ENCODE peak calls at places on chromosomes 13 and 19, in four cellular contexts. D is osteocyte, U is T-helper 2 cell, N is EL. P is an unnamed sample.

GRCh38 chr19:16373539-16373938 is 48.9 kb downstream of the KLF2 start:
- DNase-seq in D (no peak), U (no peak), N (peak; percentile 80), P (no peak)

GRCh38 chr19:15251749-15252397 is 19.6 kb upstream of the EPHX3 start:
- DNase-seq in D (peak; percentile 94), U (no peak), N (peak; percentile 95), P (no peak)

GRCh38 chr19:44883962-44884361 is 7.1 kb upstream of the TOMM40 start:
- DNase-seq in D (no peak), U (no peak), N (peak; percentile 68), P (no peak)

GRCh38 chr13:92197669-92198068 is 799.2 kb downstream of the GPC5 start:
- DNase-seq in D (no peak), U (no peak), N (no peak), P (no peak)

GRCh38 chr13:46603165-46603603 is 50.2 kb downstream of the LRCH1 start:
- DNase-seq in D (no peak), U (no peak), N (no peak), P (no peak)

GRCh38 chr13:112999414-113000177 is 30.6 kb downstream of the MCF2L start:
- DNase-seq in D (no peak), U (no peak), N (no peak), P (no peak)

GRCh38 chr19:13262450-13262849 is 112.2 kb downstream of the IER2 start:
- DNase-seq in D (no peak), U (peak; percentile 16), N (peak; percentile 57), P (no peak)

GRCh38 chr19:35248310-35249145 is at the start of gene LSR:
- DNase-seq in D (peak; percentile 82), U (peak; percentile 75), N (no peak), P (peak; percentile 79)

GRCh38 chr19:46714523-46715106 is 2.3 kb downstream of the PRKD2 start:
- DNase-seq in D (no peak), U (no peak), N (peak; percentile 40), P (peak; percentile 83)

GRCh38 chr13:40145139-40145538 is 489.7 kb downstream of the COG6 start:
- DNase-seq in D (no peak), U (no peak), N (no peak), P (no peak)

P was measured in stimulated activated naive CD4-positive, alpha-beta T cell.